ENCODE peak calls at places on chromosomes 5 and 9, in seven cellular contexts. I, G, Q, T, B, R and A are unnamed samples.

GRCh38 chr9:80028501-80028900 is 456.7 kb downstream of the TLE4 start:
- DNase-seq in I (no peak), G (no peak), Q (no peak), T (no peak), B (no peak), R (no peak), A (no peak)

GRCh38 chr9:137021979-137022619 is 5.9 kb downstream of the ABCA2 start:
- DNase-seq in I (peak; percentile 91), G (no peak), Q (peak; percentile 83), T (peak; percentile 58), B (no peak), R (peak; percentile 73), A (no peak)

GRCh38 chr9:136484153-136485048 is 1.6 kb upstream of the SEC16A start:
- DNase-seq in I (no peak), G (peak; percentile 71), Q (no peak), T (no peak), B (no peak), R (no peak), A (no peak)

GRCh38 chr5:172179032-172179989 is 8.7 kb downstream of the STK10 start:
- DNase-seq in I (peak; percentile 69), G (no peak), Q (no peak), T (no peak), B (no peak), R (no peak), A (no peak)

GRCh38 chr5:180689071-180689694 is 39.8 kb upstream of the FLT4 start:
- DNase-seq in I (peak; percentile 53), G (no peak), Q (no peak), T (no peak), B (no peak), R (no peak), A (no peak)

GRCh38 chr5:107672212-107673105 is 1.7 kb upstream of the EFNA5 start:
- DNase-seq in I (peak; percentile 37), G (peak; percentile 77), Q (peak; percentile 19), T (no peak), B (peak; percentile 78), R (no peak), A (peak; percentile 90)

GRCh38 chr5:151699071-151699901 is 12.6 kb upstream of the SPARC start:
- DNase-seq in I (no peak), G (peak; percentile 17), Q (no peak), T (no peak), B (no peak), R (no peak), A (no peak)

GRCh38 chr5:94314507-94315170 is 303.8 kb downstream of the KIAA0825 start:
- DNase-seq in I (no peak), G (no peak), Q (no peak), T (no peak), B (no peak), R (no peak), A (no peak)

GRCh38 chr5:91641730-91642350 is 258.7 kb upstream of the ARRDC3 start:
- DNase-seq in I (no peak), G (no peak), Q (peak; percentile 23), T (no peak), B (peak; percentile 16), R (no peak), A (peak; percentile 42)

GRCh38 chr5:96054272-96055030 is 92.8 kb upstream of the ELL2 start:
- DNase-seq in I (no peak), G (no peak), Q (no peak), T (no peak), B (no peak), R (no peak), A (no peak)

GRCh38 chr5:176392526-176392925 is 4.0 kb downstream of the HIGD2A start:
- DNase-seq in I (no peak), G (no peak), Q (no peak), T (no peak), B (no peak), R (no peak), A (no peak)

GRCh38 chr9:74293479-74293878 is 203.7 kb upstream of the RORB start:
- DNase-seq in I (no peak), G (no peak), Q (no peak), T (no peak), B (no peak), R (no peak), A (no peak)

GRCh38 chr5:180347651-180348050 is 5.5 kb downstream of the GFPT2 start:
- DNase-seq in I (no peak), G (no peak), Q (no peak), T (no peak), B (no peak), R (no peak), A (no peak)

GRCh38 chr5:55407059-55407684 is 99.4 kb downstream of the MTREX start:
- DNase-seq in I (no peak), G (no peak), Q (peak; percentile 25), T (no peak), B (no peak), R (no peak), A (peak; percentile 11)

GRCh38 chr5:177312649-177313181 is 1.0 kb upstream of the MXD3 start:
- DNase-seq in I (peak; percentile 73), G (no peak), Q (peak; percentile 81), T (no peak), B (no peak), R (no peak), A (peak; percentile 14)

GRCh38 chr5:62791059-62791458 is 212.4 kb downstream of the LRRC70 start:
- DNase-seq in I (no peak), G (no peak), Q (no peak), T (no peak), B (no peak), R (no peak), A (no peak)

GRCh38 chr9:15622596-15622995 is 69.8 kb downstream of the CCDC171 start:
- DNase-seq in I (no peak), G (no peak), Q (no peak), T (no peak), B (no peak), R (no peak), A (peak; percentile 65)

GRCh38 chr5:158277276-158277675 is 418.3 kb upstream of the CLINT1 start:
- DNase-seq in I (no peak), G (no peak), Q (no peak), T (no peak), B (no peak), R (no peak), A (peak; percentile 68)

GRCh38 chr9:70883056-70883455 is 238.4 kb downstream of the TRPM3 start:
- DNase-seq in I (no peak), G (no peak), Q (no peak), T (no peak), B (no peak), R (no peak), A (no peak)

GRCh38 chr5:141880961-141881801 is 3.0 kb upstream of the PCDH1 start:
- DNase-seq in I (no peak), G (no peak), Q (no peak), T (no peak), B (no peak), R (no peak), A (no peak)

GRCh38 chr5:1125030-1125357 is 13.1 kb upstream of the SLC12A7 start:
- DNase-seq in I (no peak), G (peak; percentile 76), Q (no peak), T (no peak), B (no peak), R (no peak), A (no peak)

GRCh38 chr9:14993061-14993800 is 83.0 kb upstream of the FREM1 start:
- DNase-seq in I (peak; percentile 66), G (peak; percentile 85), Q (peak; percentile 74), T (peak; percentile 46), B (peak; percentile 64), R (peak; percentile 59), A (peak; percentile 98)

GRCh38 chr5:40413747-40414146 is 266.0 kb upstream of the PTGER4 start:
- DNase-seq in I (no peak), G (no peak), Q (no peak), T (no peak), B (no peak), R (no peak), A (no peak)

GRCh38 chr9:80090317-80090716 is 518.6 kb downstream of the TLE4 start:
- DNase-seq in I (no peak), G (no peak), Q (no peak), T (no peak), B (no peak), R (no peak), A (peak; percentile 6)

GRCh38 chr9:136109351-136110081 is 9.2 kb downstream of the TMEM250 start:
- DNase-seq in I (peak; percentile 93), G (peak; percentile 89), Q (peak; percentile 94), T (peak; percentile 85), B (peak; percentile 59), R (peak; percentile 89), A (peak; percentile 89)

GRCh38 chr5:181133610-181134231 is 2.8 kb upstream of the OR2V1 start:
- DNase-seq in I (no peak), G (no peak), Q (peak; percentile 85), T (no peak), B (no peak), R (no peak), A (no peak)

GRCh38 chr5:172008689-172009141 is 2.3 kb upstream of the FBXW11 start:
- DNase-seq in I (no peak), G (no peak), Q (peak; percentile 92), T (no peak), B (no peak), R (no peak), A (no peak)

GRCh38 chr5:79202076-79202475 is 33.9 kb upstream of the JMY start:
- DNase-seq in I (no peak), G (no peak), Q (no peak), T (no peak), B (no peak), R (no peak), A (no peak)

GRCh38 chr5:16992006-16992405 is 55.9 kb upstream of the MYO10 start:
- DNase-seq in I (no peak), G (no peak), Q (no peak), T (no peak), B (no peak), R (no peak), A (no peak)

GRCh38 chr5:144203750-144204596 is 33.3 kb downstream of the KCTD16 start:
- DNase-seq in I (peak; percentile 36), G (peak; percentile 26), Q (peak; percentile 54), T (no peak), B (peak; percentile 29), R (no peak), A (peak; percentile 72)

GRCh38 chr9:127194881-127195713 is 69.5 kb upstream of the GARNL3 start:
- DNase-seq in I (no peak), G (no peak), Q (no peak), T (no peak), B (no peak), R (no peak), A (no peak)

GRCh38 chr9:83304686-83305085 is 233.5 kb downstream of the FRMD3 start:
- DNase-seq in I (no peak), G (peak; percentile 62), Q (no peak), T (no peak), B (peak; percentile 95), R (no peak), A (peak; percentile 81)

GRCh38 chr5:3778945-3779344 is 183.3 kb downstream of the IRX1 start:
- DNase-seq in I (no peak), G (no peak), Q (no peak), T (no peak), B (no peak), R (no peak), A (no peak)

GRCh38 chr5:178673801-178674200 is 47.0 kb upstream of the CLK4 start:
- DNase-seq in I (no peak), G (no peak), Q (no peak), T (no peak), B (no peak), R (no peak), A (peak; percentile 82)